ENCODE peak calls at places on chromosomes 6 and 20, in five cellular contexts. One of them, this sample, is unnamed.

GRCh38 chr6:35452186-35453090 is at the start of gene FANCE:
- DNase-seq in cardiac muscle cell: peak
- DNase-seq in tibial nerve: peak
- DNase-seq in heart right ventricle: peak
- DNase-seq in hepatocyte: peak
- DNase-seq in this sample: peak

GRCh38 chr6:85866373-85866740 is 223.7 kb upstream of the SYNCRIP start:
- DNase-seq in cardiac muscle cell: no peak
- DNase-seq in tibial nerve: no peak
- DNase-seq in heart right ventricle: no peak
- DNase-seq in hepatocyte: no peak
- DNase-seq in this sample: no peak

GRCh38 chr20:48767269-48767960 is 60.4 kb downstream of the PREX1 start:
- DNase-seq in cardiac muscle cell: no peak
- DNase-seq in tibial nerve: no peak
- DNase-seq in heart right ventricle: no peak
- DNase-seq in hepatocyte: no peak
- DNase-seq in this sample: no peak

GRCh38 chr6:103675807-103676406 is 1183.8 kb downstream of the HACE1 start:
- DNase-seq in cardiac muscle cell: no peak
- DNase-seq in tibial nerve: no peak
- DNase-seq in heart right ventricle: no peak
- DNase-seq in hepatocyte: peak
- DNase-seq in this sample: no peak

GRCh38 chr6:71289039-71289801 is 609 bp downstream of the OGFRL1 start:
- DNase-seq in cardiac muscle cell: peak
- DNase-seq in tibial nerve: peak
- DNase-seq in heart right ventricle: no peak
- DNase-seq in hepatocyte: peak
- DNase-seq in this sample: peak

GRCh38 chr6:105170066-105170465 is 9.7 kb downstream of the POPDC3 start:
- DNase-seq in cardiac muscle cell: no peak
- DNase-seq in tibial nerve: no peak
- DNase-seq in heart right ventricle: no peak
- DNase-seq in hepatocyte: no peak
- DNase-seq in this sample: no peak

GRCh38 chr6:20479075-20479871 is 55.0 kb upstream of the CDKAL1 start:
- DNase-seq in cardiac muscle cell: no peak
- DNase-seq in tibial nerve: no peak
- DNase-seq in heart right ventricle: no peak
- DNase-seq in hepatocyte: no peak
- DNase-seq in this sample: no peak

GRCh38 chr20:3563548-3564177 is 92.8 kb downstream of the ATRN start:
- DNase-seq in cardiac muscle cell: peak
- DNase-seq in tibial nerve: no peak
- DNase-seq in heart right ventricle: no peak
- DNase-seq in hepatocyte: peak
- DNase-seq in this sample: no peak

GRCh38 chr6:76609160-76609559 is 536.7 kb upstream of the IMPG1 start:
- DNase-seq in cardiac muscle cell: no peak
- DNase-seq in tibial nerve: no peak
- DNase-seq in heart right ventricle: no peak
- DNase-seq in hepatocyte: no peak
- DNase-seq in this sample: no peak

GRCh38 chr6:87196275-87196842 is 41.0 kb downstream of the ZNF292 start:
- DNase-seq in cardiac muscle cell: no peak
- DNase-seq in tibial nerve: no peak
- DNase-seq in heart right ventricle: no peak
- DNase-seq in hepatocyte: no peak
- DNase-seq in this sample: no peak

GRCh38 chr20:62489186-62489939 is 13.6 kb upstream of the GATA5 start:
- DNase-seq in cardiac muscle cell: no peak
- DNase-seq in tibial nerve: no peak
- DNase-seq in heart right ventricle: no peak
- DNase-seq in hepatocyte: peak
- DNase-seq in this sample: no peak

GRCh38 chr20:48531505-48531904 is 296.3 kb downstream of the PREX1 start:
- DNase-seq in cardiac muscle cell: no peak
- DNase-seq in tibial nerve: no peak
- DNase-seq in heart right ventricle: no peak
- DNase-seq in hepatocyte: no peak
- DNase-seq in this sample: no peak

GRCh38 chr6:73121421-73121993 is 103.8 kb downstream of the KHDC1L start:
- DNase-seq in cardiac muscle cell: no peak
- DNase-seq in tibial nerve: no peak
- DNase-seq in heart right ventricle: no peak
- DNase-seq in hepatocyte: peak
- DNase-seq in this sample: no peak

GRCh38 chr6:10584607-10585006 is 63.5 kb downstream of the GCNT2 start:
- DNase-seq in cardiac muscle cell: no peak
- DNase-seq in tibial nerve: no peak
- DNase-seq in heart right ventricle: no peak
- DNase-seq in hepatocyte: no peak
- DNase-seq in this sample: no peak

GRCh38 chr6:100217225-100217624 is 223.2 kb upstream of the MCHR2 start:
- DNase-seq in cardiac muscle cell: no peak
- DNase-seq in tibial nerve: no peak
- DNase-seq in heart right ventricle: no peak
- DNase-seq in hepatocyte: no peak
- DNase-seq in this sample: no peak

GRCh38 chr6:85192186-85192585 is 257.7 kb upstream of the NT5E start:
- DNase-seq in cardiac muscle cell: no peak
- DNase-seq in tibial nerve: no peak
- DNase-seq in heart right ventricle: no peak
- DNase-seq in hepatocyte: no peak
- DNase-seq in this sample: no peak

DNA sequence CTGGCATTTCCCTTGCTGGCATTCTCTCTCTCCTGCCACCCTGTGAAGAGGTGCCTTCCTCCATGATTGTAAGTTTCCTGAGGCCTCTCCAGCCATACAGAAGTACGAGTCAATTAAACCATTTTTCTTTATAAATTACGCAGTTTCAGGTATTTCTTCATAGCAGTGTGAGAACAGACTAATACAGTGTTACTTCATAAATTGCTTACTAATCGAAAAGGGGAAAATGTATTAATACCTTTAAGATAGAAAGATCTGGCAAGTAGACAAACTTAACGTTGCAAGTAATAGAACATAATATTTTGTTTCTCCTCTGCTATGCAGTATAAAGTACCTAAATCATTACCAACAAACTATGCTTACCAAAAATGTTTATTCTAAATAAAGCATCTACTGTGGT is 178.3 kb upstream of the LAMA2 start:
- DNase-seq in cardiac muscle cell: no peak
- DNase-seq in tibial nerve: no peak
- DNase-seq in heart right ventricle: no peak
- DNase-seq in hepatocyte: no peak
- DNase-seq in this sample: no peak
- H3K4me3 ChIP-seq in cardiac muscle cell: no peak
- H3K4me3 ChIP-seq in tibial nerve: no peak
- H3K4me3 ChIP-seq in heart right ventricle: no peak
- H3K4me3 ChIP-seq in hepatocyte: no peak
- H3K4me3 ChIP-seq in this sample: no peak

DNA sequence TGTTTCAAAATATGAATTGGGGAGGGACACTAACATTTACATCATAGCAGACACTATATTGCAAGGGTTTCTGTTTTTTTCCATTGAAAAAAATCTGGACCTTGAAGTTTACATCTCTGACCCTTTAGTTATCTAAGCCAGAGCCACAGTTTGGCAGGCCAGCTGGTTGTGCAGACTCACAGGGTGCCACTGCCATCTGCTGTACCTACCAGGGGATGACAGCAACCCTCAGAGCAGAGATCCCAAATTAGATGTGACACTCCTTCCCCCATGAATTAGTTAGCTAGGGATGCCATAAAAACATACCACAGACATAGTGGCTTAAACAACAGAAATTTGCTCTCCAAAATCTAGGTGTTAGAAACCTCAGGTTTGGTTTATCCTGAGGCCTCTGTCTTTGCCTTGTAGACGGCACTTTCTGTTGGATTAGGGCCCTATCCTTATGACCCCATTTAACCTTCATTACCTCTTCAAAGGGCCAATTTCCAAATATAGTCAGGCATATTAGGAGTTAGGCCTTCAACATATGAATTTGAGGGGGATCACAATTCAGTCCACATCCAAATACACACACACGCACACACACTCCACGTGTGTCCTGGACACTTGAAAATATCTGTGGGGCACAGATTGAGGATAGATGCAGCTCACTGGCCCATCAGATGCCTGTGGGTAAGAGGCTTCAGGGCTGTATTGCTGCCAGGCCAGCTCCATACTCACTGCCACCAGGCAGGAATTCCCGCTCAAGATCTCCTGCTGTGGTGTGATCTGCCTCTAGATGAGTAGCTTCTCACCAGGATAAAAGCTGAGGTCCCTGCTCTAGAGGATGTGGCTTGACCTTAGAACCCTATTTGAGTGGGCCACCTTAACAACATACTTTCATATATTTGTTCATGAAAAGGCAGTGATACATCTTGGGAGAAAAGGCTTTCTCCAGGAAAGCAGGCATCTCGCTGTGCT is 166.1 kb upstream of the RNF217 start:
- DNase-seq in cardiac muscle cell: peak
- DNase-seq in tibial nerve: no peak
- DNase-seq in heart right ventricle: peak
- DNase-seq in hepatocyte: peak
- DNase-seq in this sample: peak
- TF ChIP-seq CTCF in cardiac muscle cell: peak
- TF ChIP-seq CTCF in tibial nerve: peak
- TF ChIP-seq CTCF in heart right ventricle: peak
- TF ChIP-seq CTCF in hepatocyte: peak
- TF ChIP-seq CTCF in this sample: no peak

DNA sequence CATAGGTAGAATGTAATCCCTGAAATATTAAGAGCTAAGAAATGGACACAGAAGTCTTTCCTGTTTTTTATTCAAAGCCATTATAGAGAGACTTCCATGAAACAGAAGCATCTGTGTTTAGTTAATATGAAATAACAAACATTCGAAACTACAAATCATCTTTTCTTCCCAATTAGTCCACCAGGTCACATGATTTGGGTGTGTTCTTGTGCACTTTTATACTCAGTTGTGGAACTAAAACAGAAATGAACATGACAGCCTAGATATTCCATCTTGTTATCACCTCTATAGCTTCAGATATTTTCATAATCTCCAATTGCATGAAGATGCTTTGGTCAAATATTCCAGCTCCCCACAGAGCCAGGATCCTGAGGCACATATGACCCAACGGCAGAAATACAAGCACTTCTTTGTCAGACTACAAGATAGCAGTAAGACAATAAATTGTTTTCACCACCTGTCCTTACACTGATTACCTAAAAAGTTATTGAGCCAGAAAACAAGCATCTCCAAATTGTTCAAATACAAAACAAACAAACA is 116.8 kb upstream of the BEND6 start:
- DNase-seq in cardiac muscle cell: no peak
- DNase-seq in tibial nerve: no peak
- DNase-seq in heart right ventricle: no peak
- DNase-seq in hepatocyte: no peak
- DNase-seq in this sample: no peak
- H3K4me3 ChIP-seq in cardiac muscle cell: no peak
- H3K4me3 ChIP-seq in tibial nerve: no peak
- H3K4me3 ChIP-seq in heart right ventricle: no peak
- H3K4me3 ChIP-seq in hepatocyte: no peak
- H3K4me3 ChIP-seq in this sample: no peak

DNA sequence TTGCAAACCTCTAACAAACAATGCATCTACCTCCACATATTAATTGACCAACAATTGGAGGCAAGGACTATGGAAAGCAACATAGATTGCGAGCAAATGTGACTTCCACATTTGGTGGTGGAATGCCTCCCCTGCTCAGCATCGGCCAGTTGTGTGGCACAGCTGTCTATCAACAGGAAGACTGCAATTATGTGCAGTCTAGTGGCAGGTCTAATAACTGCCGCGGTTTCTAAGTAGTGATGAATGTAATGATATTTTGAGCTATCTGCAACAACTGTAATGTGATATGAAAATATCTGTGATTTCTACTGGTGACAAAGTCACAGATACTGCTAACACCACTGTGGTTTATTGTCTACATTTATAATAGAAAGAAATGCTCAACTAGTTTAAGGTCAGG is 56.8 kb downstream of the NCR2 start:
- DNase-seq in cardiac muscle cell: no peak
- DNase-seq in tibial nerve: no peak
- DNase-seq in heart right ventricle: no peak
- DNase-seq in hepatocyte: no peak
- DNase-seq in this sample: no peak
- TF ChIP-seq CTCF in cardiac muscle cell: no peak
- TF ChIP-seq CTCF in tibial nerve: no peak
- TF ChIP-seq CTCF in heart right ventricle: no peak
- TF ChIP-seq CTCF in hepatocyte: no peak
- TF ChIP-seq CTCF in this sample: no peak

GRCh38 chr6:151677427-151677826 is 130.1 kb upstream of the ESR1 start:
- DNase-seq in cardiac muscle cell: no peak
- DNase-seq in tibial nerve: no peak
- DNase-seq in heart right ventricle: no peak
- DNase-seq in hepatocyte: no peak
- DNase-seq in this sample: no peak

GRCh38 chr6:151681426-151682059 is 125.9 kb upstream of the ESR1 start:
- DNase-seq in cardiac muscle cell: no peak
- DNase-seq in tibial nerve: no peak
- DNase-seq in heart right ventricle: no peak
- DNase-seq in hepatocyte: peak
- DNase-seq in this sample: no peak

GRCh38 chr6:151680846-151681425 is 126.5 kb upstream of the ESR1 start:
- DNase-seq in cardiac muscle cell: no peak
- DNase-seq in tibial nerve: no peak
- DNase-seq in heart right ventricle: no peak
- DNase-seq in hepatocyte: no peak
- DNase-seq in this sample: no peak

GRCh38 chr6:151679941-151680340 is 127.5 kb upstream of the ESR1 start:
- DNase-seq in cardiac muscle cell: no peak
- DNase-seq in tibial nerve: no peak
- DNase-seq in heart right ventricle: no peak
- DNase-seq in hepatocyte: no peak
- DNase-seq in this sample: no peak

GRCh38 chr6:151679081-151679480 is 128.4 kb upstream of the ESR1 start:
- DNase-seq in cardiac muscle cell: no peak
- DNase-seq in tibial nerve: no peak
- DNase-seq in heart right ventricle: peak
- DNase-seq in hepatocyte: no peak
- DNase-seq in this sample: no peak
- H3K4me3 ChIP-seq in cardiac muscle cell: no peak
- H3K4me3 ChIP-seq in tibial nerve: no peak
- H3K4me3 ChIP-seq in heart right ventricle: no peak
- H3K4me3 ChIP-seq in hepatocyte: no peak
- H3K4me3 ChIP-seq in this sample: no peak

GRCh38 chr6:131782764-131783163 is 25.1 kb upstream of the ENPP1 start:
- DNase-seq in cardiac muscle cell: no peak
- DNase-seq in tibial nerve: no peak
- DNase-seq in heart right ventricle: no peak
- DNase-seq in hepatocyte: peak
- DNase-seq in this sample: no peak
- TF ChIP-seq CTCF in cardiac muscle cell: no peak
- TF ChIP-seq CTCF in tibial nerve: no peak
- TF ChIP-seq CTCF in heart right ventricle: no peak
- TF ChIP-seq CTCF in hepatocyte: peak
- TF ChIP-seq CTCF in this sample: no peak